ENCODE peak calls at places on chromosome 1, in five cellular contexts. One of them, this sample, is unnamed.

GRCh38 chr1:110559157-110559556 is 40.2 kb upstream of the KCNA10 start:
- DNase-seq in stomach: no peak
- DNase-seq in K562: no peak
- DNase-seq in transverse colon: no peak
- DNase-seq in spleen: no peak
- DNase-seq in this sample: no peak

GRCh38 chr1:109617291-109617801 is 2.1 kb downstream of the GNAT2 start:
- DNase-seq in stomach: no peak
- DNase-seq in K562: no peak
- DNase-seq in transverse colon: no peak
- DNase-seq in spleen: no peak
- DNase-seq in this sample: no peak

GRCh38 chr1:74964508-74964907 is 169.7 kb upstream of the LHX8 start:
- DNase-seq in stomach: peak; percentile 38
- DNase-seq in K562: no peak
- DNase-seq in transverse colon: no peak
- DNase-seq in spleen: no peak
- DNase-seq in this sample: no peak

GRCh38 chr1:27724961-27725373 is 794 bp upstream of the FAM76A start:
- DNase-seq in stomach: peak; percentile 54
- DNase-seq in K562: peak; percentile 32
- DNase-seq in transverse colon: peak; percentile 9
- DNase-seq in spleen: peak; percentile 84
- DNase-seq in this sample: no peak

GRCh38 chr1:114359791-114360190 is 151.2 kb downstream of the TRIM33 start:
- DNase-seq in stomach: no peak
- DNase-seq in K562: no peak
- DNase-seq in transverse colon: no peak
- DNase-seq in spleen: no peak
- DNase-seq in this sample: no peak

GRCh38 chr1:15446212-15446611 is 8.0 kb downstream of the CTRC start:
- DNase-seq in stomach: no peak
- DNase-seq in K562: no peak
- DNase-seq in transverse colon: no peak
- DNase-seq in spleen: no peak
- DNase-seq in this sample: no peak

GRCh38 chr1:15350151-15350550 is 59.5 kb upstream of the EFHD2 start:
- DNase-seq in stomach: no peak
- DNase-seq in K562: no peak
- DNase-seq in transverse colon: no peak
- DNase-seq in spleen: no peak
- DNase-seq in this sample: no peak

GRCh38 chr1:181812211-181812610 is 249.3 kb downstream of the ZNF648 start:
- DNase-seq in stomach: no peak
- DNase-seq in K562: no peak
- DNase-seq in transverse colon: no peak
- DNase-seq in spleen: no peak
- DNase-seq in this sample: no peak

GRCh38 chr1:187006896-187007295 is 178.1 kb downstream of the PLA2G4A start:
- DNase-seq in stomach: no peak
- DNase-seq in K562: no peak
- DNase-seq in transverse colon: no peak
- DNase-seq in spleen: no peak
- DNase-seq in this sample: no peak

GRCh38 chr1:35173516-35174224 is 19.3 kb downstream of the SFPQ start:
- DNase-seq in stomach: no peak
- DNase-seq in K562: no peak
- DNase-seq in transverse colon: no peak
- DNase-seq in spleen: no peak
- DNase-seq in this sample: no peak

GRCh38 chr1:22888320-22889075 is 84.2 kb downstream of the LACTBL1 start:
- DNase-seq in stomach: no peak
- DNase-seq in K562: no peak
- DNase-seq in transverse colon: no peak
- DNase-seq in spleen: no peak
- DNase-seq in this sample: no peak

GRCh38 chr1:165686971-165687433 is 11.4 kb downstream of the ALDH9A1 start:
- DNase-seq in stomach: no peak
- DNase-seq in K562: no peak
- DNase-seq in transverse colon: no peak
- DNase-seq in spleen: no peak
- DNase-seq in this sample: no peak

GRCh38 chr1:92367496-92367895 is 68.6 kb downstream of the RPAP2 start:
- DNase-seq in stomach: no peak
- DNase-seq in K562: no peak
- DNase-seq in transverse colon: no peak
- DNase-seq in spleen: no peak
- DNase-seq in this sample: no peak

GRCh38 chr1:97017895-97018294 is 296.3 kb downstream of the PTBP2 start:
- DNase-seq in stomach: no peak
- DNase-seq in K562: no peak
- DNase-seq in transverse colon: no peak
- DNase-seq in spleen: no peak
- DNase-seq in this sample: no peak

GRCh38 chr1:109183339-109183738 is 30.4 kb upstream of the SARS1 start:
- DNase-seq in stomach: no peak
- DNase-seq in K562: no peak
- DNase-seq in transverse colon: no peak
- DNase-seq in spleen: no peak
- DNase-seq in this sample: no peak

GRCh38 chr1:24513691-24514090 is 11.1 kb downstream of the RCAN3 start:
- DNase-seq in stomach: no peak
- DNase-seq in K562: no peak
- DNase-seq in transverse colon: no peak
- DNase-seq in spleen: no peak
- DNase-seq in this sample: no peak

GRCh38 chr1:214261206-214262123 is 19.5 kb upstream of the SMYD2 start:
- DNase-seq in stomach: peak; percentile 86
- DNase-seq in K562: peak; percentile 77
- DNase-seq in transverse colon: peak; percentile 83
- DNase-seq in spleen: peak; percentile 94
- DNase-seq in this sample: peak; percentile 67

GRCh38 chr1:42168798-42169197 is 4.3 kb upstream of the GUCA2A start:
- DNase-seq in stomach: no peak
- DNase-seq in K562: no peak
- DNase-seq in transverse colon: peak; percentile 8
- DNase-seq in spleen: no peak
- DNase-seq in this sample: no peak

GRCh38 chr1:156945881-156946661 is 25.6 kb downstream of the LRRC71 start:
- DNase-seq in stomach: no peak
- DNase-seq in K562: no peak
- DNase-seq in transverse colon: peak; percentile 31
- DNase-seq in spleen: no peak
- DNase-seq in this sample: no peak

GRCh38 chr1:247646867-247647266 is 32.7 kb downstream of the OR13G1 start:
- DNase-seq in stomach: no peak
- DNase-seq in K562: no peak
- DNase-seq in transverse colon: no peak
- DNase-seq in spleen: no peak
- DNase-seq in this sample: no peak

GRCh38 chr1:185406006-185406974 is 89.2 kb upstream of the IVNS1ABP start:
- DNase-seq in stomach: no peak
- DNase-seq in K562: no peak
- DNase-seq in transverse colon: no peak
- DNase-seq in spleen: no peak
- DNase-seq in this sample: no peak

GRCh38 chr1:100077525-100077924 is 55.2 kb downstream of the SASS6 start:
- DNase-seq in stomach: no peak
- DNase-seq in K562: no peak
- DNase-seq in transverse colon: no peak
- DNase-seq in spleen: no peak
- DNase-seq in this sample: no peak

GRCh38 chr1:212700892-212701819 is 1.5 kb upstream of the BATF3 start:
- DNase-seq in stomach: peak; percentile 39
- DNase-seq in K562: peak; percentile 11
- DNase-seq in transverse colon: peak; percentile 39
- DNase-seq in spleen: peak; percentile 81
- DNase-seq in this sample: peak; percentile 15

GRCh38 chr1:153699116-153699515 is 20.6 kb downstream of the NPR1 start:
- DNase-seq in stomach: no peak
- DNase-seq in K562: no peak
- DNase-seq in transverse colon: no peak
- DNase-seq in spleen: no peak
- DNase-seq in this sample: no peak

GRCh38 chr1:86965012-86965826 is 50.8 kb downstream of the HS2ST1 start:
- DNase-seq in stomach: no peak
- DNase-seq in K562: no peak
- DNase-seq in transverse colon: no peak
- DNase-seq in spleen: no peak
- DNase-seq in this sample: peak; percentile 24

GRCh38 chr1:65719391-65719790 is 73.3 kb upstream of the PDE4B start:
- DNase-seq in stomach: no peak
- DNase-seq in K562: no peak
- DNase-seq in transverse colon: no peak
- DNase-seq in spleen: no peak
- DNase-seq in this sample: no peak

GRCh38 chr1:43447891-43448708 is 5.6 kb downstream of the HYI start:
- DNase-seq in stomach: peak; percentile 24
- DNase-seq in K562: no peak
- DNase-seq in transverse colon: peak; percentile 5
- DNase-seq in spleen: no peak
- DNase-seq in this sample: no peak

GRCh38 chr1:157163273-157164127 is 25.3 kb upstream of the ETV3 start:
- DNase-seq in stomach: peak; percentile 76
- DNase-seq in K562: peak; percentile 76
- DNase-seq in transverse colon: peak; percentile 80
- DNase-seq in spleen: peak; percentile 87
- DNase-seq in this sample: peak; percentile 60

GRCh38 chr1:47436304-47436978 is 1.4 kb upstream of the FOXD2 start:
- DNase-seq in stomach: peak; percentile 80
- DNase-seq in K562: peak; percentile 82
- DNase-seq in transverse colon: peak; percentile 90
- DNase-seq in spleen: peak; percentile 94
- DNase-seq in this sample: peak; percentile 78

GRCh38 chr1:209643295-209644020 is 8.8 kb downstream of the LAMB3 start:
- DNase-seq in stomach: no peak
- DNase-seq in K562: no peak
- DNase-seq in transverse colon: no peak
- DNase-seq in spleen: no peak
- DNase-seq in this sample: no peak
- H3K4me1 ChIP-seq in stomach: peaks cover 60% of the 10 kb centered on the region
- H3K4me1 ChIP-seq in K562: peaks cover 37% of the 10 kb centered on the region
- H3K4me1 ChIP-seq in transverse colon: peaks cover 31% of the 10 kb centered on the region
- H3K4me1 ChIP-seq in spleen: peaks cover 13% of the 10 kb centered on the region
- H3K4me1 ChIP-seq in this sample: no peaks in the 10 kb centered on the region

GRCh38 chr1:10733967-10734366 is 62.5 kb downstream of the CASZ1 start:
- DNase-seq in stomach: no peak
- DNase-seq in K562: no peak
- DNase-seq in transverse colon: no peak
- DNase-seq in spleen: no peak
- DNase-seq in this sample: no peak
- TF ChIP-seq POLR2AphosphoS5 in stomach: no peak
- TF ChIP-seq POLR2AphosphoS5 in K562: no peak
- TF ChIP-seq POLR2AphosphoS5 in transverse colon: no peak
- TF ChIP-seq POLR2AphosphoS5 in spleen: no peak
- TF ChIP-seq POLR2AphosphoS5 in this sample: no peak

GRCh38 chr1:9716404-9717192 is 65.1 kb downstream of the PIK3CD start:
- DNase-seq in stomach: no peak
- DNase-seq in K562: no peak
- DNase-seq in transverse colon: no peak
- DNase-seq in spleen: peak; percentile 84
- DNase-seq in this sample: no peak
- H3K4me1 ChIP-seq in stomach: no peaks in the 10 kb centered on the region
- H3K4me1 ChIP-seq in K562: peaks cover 91% of the 10 kb centered on the region
- H3K4me1 ChIP-seq in transverse colon: no peaks in the 10 kb centered on the region
- H3K4me1 ChIP-seq in spleen: peaks cover 65% of the 10 kb centered on the region
- H3K4me1 ChIP-seq in this sample: peaks cover 13% of the 10 kb centered on the region

DNA sequence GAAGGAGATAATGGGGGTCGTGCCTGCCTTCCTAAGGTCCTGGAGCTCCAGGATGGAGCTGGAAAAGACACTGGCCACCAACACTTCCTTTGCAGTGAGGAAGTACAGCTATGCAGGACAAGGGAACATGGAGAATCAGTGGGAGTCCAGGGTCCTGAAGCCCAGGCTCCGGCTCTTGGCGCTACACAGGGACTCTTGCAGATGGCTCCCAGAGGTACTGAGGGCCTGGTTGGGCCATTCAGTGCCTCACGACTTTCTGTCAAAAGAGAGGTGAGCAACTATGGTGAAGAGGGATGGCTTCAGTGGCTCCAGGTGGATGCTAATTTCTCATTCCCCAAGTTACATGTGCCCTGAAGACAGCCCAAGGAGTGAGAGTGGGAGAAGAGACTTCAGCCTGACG is 1.8 kb upstream of the ETNK2 start:
- DNase-seq in stomach: no peak
- DNase-seq in K562: no peak
- DNase-seq in transverse colon: no peak
- DNase-seq in spleen: no peak
- DNase-seq in this sample: no peak
- TF ChIP-seq POLR2AphosphoS5 in stomach: no peak
- TF ChIP-seq POLR2AphosphoS5 in K562: no peak
- TF ChIP-seq POLR2AphosphoS5 in transverse colon: no peak
- TF ChIP-seq POLR2AphosphoS5 in spleen: no peak
- TF ChIP-seq POLR2AphosphoS5 in this sample: no peak

GRCh38 chr1:55930931-55931271 is 648.5 kb downstream of the PLPP3 start:
- DNase-seq in stomach: no peak
- DNase-seq in K562: no peak
- DNase-seq in transverse colon: no peak
- DNase-seq in spleen: no peak
- DNase-seq in this sample: no peak

GRCh38 chr1:55927934-55928333 is 651.4 kb downstream of the PLPP3 start:
- DNase-seq in stomach: no peak
- DNase-seq in K562: no peak
- DNase-seq in transverse colon: no peak
- DNase-seq in spleen: no peak
- DNase-seq in this sample: no peak

GRCh38 chr1:55931272-55931940 is 648.0 kb downstream of the PLPP3 start:
- DNase-seq in stomach: no peak
- DNase-seq in K562: no peak
- DNase-seq in transverse colon: no peak
- DNase-seq in spleen: no peak
- DNase-seq in this sample: no peak

GRCh38 chr1:55929652-55930051 is 649.7 kb downstream of the PLPP3 start:
- DNase-seq in stomach: no peak
- DNase-seq in K562: no peak
- DNase-seq in transverse colon: no peak
- DNase-seq in spleen: peak; percentile 57
- DNase-seq in this sample: no peak

DNA sequence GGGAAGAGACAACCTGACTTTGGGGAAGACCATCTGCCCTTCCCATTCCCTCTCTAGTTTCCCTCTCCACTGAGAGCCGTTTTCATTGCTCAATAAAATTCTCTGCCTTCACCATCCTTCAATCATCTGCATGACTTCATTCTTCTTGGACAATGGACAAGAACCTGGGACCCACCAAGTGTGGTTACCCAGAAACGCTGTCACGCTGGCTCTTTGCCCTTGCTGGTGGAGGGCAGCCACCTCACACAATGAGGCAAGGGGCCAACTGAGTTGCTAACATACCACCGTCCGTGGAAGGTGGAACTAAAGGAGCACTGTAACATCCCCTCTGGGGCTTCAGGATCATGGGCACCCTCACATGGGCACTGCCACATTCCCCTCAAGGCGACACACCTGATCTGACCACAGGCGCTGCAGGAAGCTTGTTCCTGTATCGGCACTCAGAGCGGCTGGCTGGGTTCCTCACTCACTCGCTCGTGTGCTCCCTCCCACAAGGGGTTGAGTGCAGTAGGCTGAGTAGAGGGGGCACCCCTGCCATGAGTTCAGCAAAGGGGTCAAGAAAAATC is 652.4 kb downstream of the PLPP3 start:
- DNase-seq in stomach: no peak
- DNase-seq in K562: no peak
- DNase-seq in transverse colon: no peak
- DNase-seq in spleen: peak; percentile 52
- DNase-seq in this sample: no peak
- H3K4me1 ChIP-seq in stomach: no peaks in the 10 kb centered on the region
- H3K4me1 ChIP-seq in K562: no peaks in the 10 kb centered on the region
- H3K4me1 ChIP-seq in transverse colon: peaks cover 3% of the 10 kb centered on the region
- H3K4me1 ChIP-seq in spleen: no peaks in the 10 kb centered on the region
- H3K4me1 ChIP-seq in this sample: no peaks in the 10 kb centered on the region